ENCODE peak calls at places on chromosomes 1 and 21, in seven cellular contexts. J, S, K, M, X, W and Z are unnamed samples.

GRCh38 chr1:111279144-111279543 is 11.5 kb upstream of the CHIA start:
- DNase-seq in M (no peak), K (no peak), W (no peak), X (no peak), S (no peak), J (no peak), Z (no peak)

GRCh38 chr1:118077331-118078055 is 107.5 kb downstream of the SPAG17 start:
- DNase-seq in K (peak; percentile 41), W (no peak), J (peak; percentile 15), M (peak; percentile 10), X (peak; percentile 26), S (peak; percentile 9), Z (no peak)

GRCh38 chr1:44616991-44617702 is 57.1 kb downstream of the TMEM53 start:
- DNase-seq in M (no peak), J (no peak), X (no peak), W (peak; percentile 45), S (peak; percentile 89), K (no peak), Z (no peak)

GRCh38 chr1:200493344-200493743 is 83.5 kb upstream of the ZNF281 start:
- DNase-seq in M (no peak), J (no peak), K (no peak), W (no peak), X (no peak), S (no peak), Z (no peak)

GRCh38 chr1:192575499-192576189 is at the start of gene RGS1:
- DNase-seq in K (no peak), W (no peak), X (no peak), J (no peak), M (no peak), S (no peak), Z (peak; percentile 50)

GRCh38 chr1:241640867-241641542 is 836 bp upstream of the CHML start:
- DNase-seq in K (no peak), X (no peak), S (no peak), W (no peak), J (peak; percentile 94), M (no peak), Z (no peak)

GRCh38 chr1:234866007-234866866 is 256.3 kb upstream of the IRF2BP2 start:
- DNase-seq in X (peak; percentile 71), W (peak; percentile 71), S (peak; percentile 91), J (peak; percentile 37), M (no peak), K (peak; percentile 76), Z (no peak)

GRCh38 chr1:174982971-174983689 is 16.6 kb upstream of the CACYBP start:
- DNase-seq in J (peak; percentile 66), K (peak; percentile 54), X (no peak), S (peak; percentile 17), W (peak; percentile 28), M (no peak), Z (peak; percentile 28)

GRCh38 chr1:8211620-8212442 is 106.1 kb upstream of the SLC45A1 start:
- DNase-seq in J (peak; percentile 95), M (peak; percentile 90), K (peak; percentile 97), X (no peak), W (no peak), S (peak; percentile 90), Z (no peak)

GRCh38 chr1:214808845-214809460 is 206.0 kb downstream of the CENPF start:
- DNase-seq in S (peak; percentile 42), J (peak; percentile 14), W (no peak), K (peak; percentile 48), X (no peak), M (no peak), Z (no peak)

GRCh38 chr1:226635456-226635941 is 86.9 kb downstream of the STUM start:
- DNase-seq in J (no peak), M (no peak), S (no peak), K (no peak), W (no peak), X (peak; percentile 52), Z (no peak)

GRCh38 chr1:222416001-222416791 is 131.7 kb downstream of the HHIPL2 start:
- DNase-seq in X (no peak), K (no peak), S (no peak), J (no peak), M (no peak), W (no peak), Z (no peak)

GRCh38 chr21:28454978-28455600 is 537.6 kb downstream of the LTN1 start:
- DNase-seq in S (no peak), M (no peak), W (no peak), K (peak; percentile 71), J (no peak), X (no peak), Z (no peak)

GRCh38 chr1:116990612-116991151 is 10.9 kb upstream of the CD101 start:
- DNase-seq in K (peak; percentile 97), M (peak; percentile 92), X (peak; percentile 58), J (no peak), W (no peak), S (peak; percentile 54), Z (no peak)

GRCh38 chr1:19354531-19354981 is 42.4 kb downstream of the SLC66A1 start:
- DNase-seq in J (no peak), W (no peak), K (no peak), X (no peak), M (no peak), S (no peak), Z (no peak)

GRCh38 chr1:55212349-55213028 is 2.7 kb downstream of the USP24 start:
- DNase-seq in W (no peak), M (no peak), X (no peak), S (no peak), K (no peak), J (no peak), Z (no peak)

GRCh38 chr1:205416326-205416725 is 5.5 kb downstream of the LEMD1 start:
- DNase-seq in M (no peak), W (no peak), K (no peak), X (no peak), S (no peak), J (no peak), Z (no peak)

DNA sequence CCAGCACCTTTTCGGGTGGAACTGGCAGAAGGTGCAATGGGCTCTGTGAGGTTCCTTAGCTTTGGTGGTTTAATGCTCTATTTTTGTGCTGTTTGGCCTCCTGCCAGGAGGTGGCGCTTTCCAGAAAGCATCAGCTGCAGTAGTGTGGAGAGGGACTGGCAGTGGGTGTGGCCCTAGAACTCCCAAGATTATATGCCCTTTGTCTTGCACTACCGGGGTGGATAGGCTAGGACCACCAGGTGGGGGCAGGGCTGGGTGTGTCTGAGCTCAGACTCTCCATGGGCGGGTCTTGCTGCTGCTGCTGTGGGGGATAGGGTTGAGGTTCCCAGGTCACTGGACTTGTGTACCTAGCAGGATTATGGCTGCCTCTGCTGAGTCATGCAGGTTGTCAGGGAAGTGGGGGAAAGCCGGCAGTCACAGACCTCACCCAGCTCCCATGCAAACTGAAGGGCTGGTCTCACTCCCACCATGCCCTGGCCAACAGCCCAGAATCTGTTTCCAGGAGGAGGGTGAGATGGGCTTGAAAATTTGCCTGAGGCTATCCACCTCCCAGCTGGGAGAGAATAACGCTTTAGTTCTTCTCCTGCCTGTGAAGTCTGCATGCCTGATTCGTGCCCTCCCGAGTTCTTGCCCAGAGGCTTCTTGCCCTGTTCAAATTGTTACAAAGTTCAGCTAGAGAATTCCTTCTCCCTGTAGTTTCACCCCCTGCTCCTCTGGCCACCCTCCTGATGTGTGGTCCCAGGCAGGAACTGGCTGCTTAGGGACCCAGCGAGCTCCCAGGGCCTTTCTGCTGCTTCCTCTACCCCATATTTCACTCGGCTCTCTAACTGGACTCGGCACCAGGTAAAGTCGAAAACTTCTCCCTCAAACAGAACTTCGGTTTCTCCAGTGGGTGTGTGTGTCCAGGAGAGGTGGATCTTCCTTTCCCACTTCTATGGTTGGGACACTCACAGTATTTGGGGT is 76.5 kb upstream of the BTG3 start:
- DNase-seq in S (peak; percentile 46), X (peak; percentile 37), K (peak; percentile 63), W (peak; percentile 90), J (peak; percentile 59), M (no peak), Z (no peak)
- TF ChIP-seq CTCF in S (peak; percentile 36), X (no peak), K (peak; percentile 27), W (no peak), J (peak; percentile 9), M (no peak), Z (peak; percentile 44)

DNA sequence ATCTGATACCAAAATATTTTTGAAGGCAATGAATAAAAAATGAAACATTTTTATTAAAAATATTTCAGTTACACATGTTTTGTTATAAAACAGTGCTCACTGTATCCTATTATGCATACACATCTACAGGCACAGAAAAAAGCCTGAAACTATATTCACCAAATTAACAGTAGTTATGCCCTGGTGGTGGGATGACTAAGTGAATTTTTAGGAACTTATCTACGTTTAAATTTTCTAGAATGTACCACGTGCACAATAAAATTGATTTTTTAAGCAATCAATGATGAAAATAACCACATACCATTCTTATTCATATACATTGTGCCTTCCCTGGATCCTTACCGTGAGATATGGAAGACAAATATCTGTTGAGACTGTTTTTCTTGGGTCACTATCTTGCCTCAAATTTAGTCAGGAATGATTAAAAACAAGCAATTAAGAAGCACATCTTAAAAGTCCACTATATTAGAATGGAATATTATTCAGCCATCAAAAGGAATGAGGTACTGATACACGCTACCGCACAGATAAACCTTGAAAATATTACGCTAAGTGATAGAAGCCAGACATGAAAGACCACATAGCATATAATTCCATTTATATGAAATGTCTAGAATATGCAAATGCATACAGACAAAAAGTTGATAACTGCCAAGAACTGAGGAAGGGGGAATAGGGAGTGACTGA is 17.4 kb downstream of the TP53BP2 start:
- DNase-seq in J (no peak), X (no peak), S (no peak), K (no peak), M (no peak), W (no peak), Z (no peak)
- TF ChIP-seq CTCF in J (no peak), X (no peak), S (no peak), K (no peak), M (no peak), W (no peak), Z (no peak)

GRCh38 chr1:154534263-154534844 is 24.1 kb downstream of the UBE2Q1 start:
- DNase-seq in M (no peak), W (no peak), K (no peak), J (peak; percentile 77), S (peak; percentile 77), X (peak; percentile 68), Z (no peak)
- TF ChIP-seq CTCF in M (peak; percentile 26), W (peak; percentile 6), K (peak; percentile 55), J (peak; percentile 76), S (peak; percentile 76), X (peak; percentile 73), Z (no peak)

GRCh38 chr1:33497410-33497809 is 25.0 kb downstream of the ZSCAN20 start:
- DNase-seq in X (no peak), J (no peak), M (no peak), S (no peak), K (no peak), W (no peak), Z (no peak)

GRCh38 chr1:33501774-33502173 is 29.3 kb downstream of the ZSCAN20 start:
- DNase-seq in S (no peak), X (no peak), W (no peak), M (no peak), K (no peak), J (no peak), Z (no peak)

GRCh38 chr1:33501309-33501708 is 28.9 kb downstream of the ZSCAN20 start:
- DNase-seq in K (no peak), W (no peak), M (no peak), J (no peak), X (no peak), S (no peak), Z (no peak)

GRCh38 chr1:33502726-33503125 is 30.3 kb downstream of the ZSCAN20 start:
- DNase-seq in J (no peak), K (peak; percentile 54), X (no peak), W (no peak), S (peak; percentile 16), M (no peak), Z (no peak)

DNA sequence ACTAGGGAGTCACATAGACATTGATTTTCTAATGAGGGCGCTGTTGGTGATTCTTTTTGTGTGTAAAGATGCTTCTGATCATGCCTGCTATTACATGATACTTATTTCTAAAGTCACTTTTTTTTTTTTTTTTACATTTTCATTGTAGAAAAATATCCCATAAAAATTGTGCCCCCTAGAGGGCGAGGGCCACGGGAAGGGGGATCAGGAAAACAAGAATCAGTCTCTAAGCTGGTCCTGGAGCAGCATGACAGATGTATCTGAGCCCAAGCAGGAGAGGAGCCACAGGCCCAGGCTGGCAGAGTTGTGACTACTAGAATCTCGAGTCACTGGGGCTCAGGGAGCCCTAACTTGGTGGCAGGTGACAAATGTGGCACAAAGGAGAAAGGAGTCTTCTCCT is 28.1 kb downstream of the ZSCAN20 start:
- DNase-seq in M (no peak), X (no peak), W (no peak), S (no peak), J (no peak), K (no peak), Z (no peak)
- TF ChIP-seq CTCF in M (peak; percentile 3), X (no peak), W (no peak), S (no peak), J (no peak), K (peak; percentile 30), Z (no peak)